ENCODE peak calls at places on chromosome 15, in four cellular contexts. D is H9, K is mesenchymal stem cell, L is IMR-90. A is an unnamed sample.

GRCh38 chr15:42413914-42414313 is 54.6 kb downstream of the CAPN3 start:
- DNase-seq in D (no peak), K (no peak), L (no peak), A (no peak)

GRCh38 chr15:74333662-74334061 is 33.8 kb downstream of the CYP11A1 start:
- DNase-seq in D (no peak), K (no peak), L (no peak), A (no peak)

GRCh38 chr15:40307421-40308165 is at the start of gene PLCB2:
- DNase-seq in D (peak; percentile 76), K (peak; percentile 58), L (no peak), A (peak; percentile 72)

GRCh38 chr15:64642875-64643274 is 132.5 kb downstream of the RBPMS2 start:
- DNase-seq in D (no peak), K (no peak), L (no peak), A (no peak)

GRCh38 chr15:28169361-28169760 is 70.2 kb upstream of the OCA2 start:
- DNase-seq in D (no peak), K (no peak), L (no peak), A (no peak)

GRCh38 chr15:77959094-77959879 is 118.2 kb downstream of the TBC1D2B start:
- DNase-seq in D (peak; percentile 91), K (peak; percentile 73), L (peak; percentile 41), A (peak; percentile 83)

GRCh38 chr15:78914027-78914764 is 30.6 kb downstream of the CTSH start:
- DNase-seq in D (no peak), K (no peak), L (no peak), A (peak; percentile 66)

GRCh38 chr15:92914103-92914499 is 14.0 kb downstream of the CHD2 start:
- DNase-seq in D (no peak), K (no peak), L (no peak), A (peak; percentile 79)

GRCh38 chr15:74613953-74614743 is 1.5 kb upstream of the CLK3 start:
- DNase-seq in D (peak; percentile 78), K (no peak), L (no peak), A (peak; percentile 28)

GRCh38 chr15:78339559-78339958 is 594 bp upstream of the CRABP1 start:
- DNase-seq in D (no peak), K (no peak), L (no peak), A (no peak)

GRCh38 chr15:27353837-27354236 is 382.9 kb downstream of the GABRG3 start:
- DNase-seq in D (no peak), K (no peak), L (no peak), A (no peak)

GRCh38 chr15:99384992-99385669 is 133.8 kb downstream of the LRRC28 start:
- DNase-seq in D (no peak), K (no peak), L (no peak), A (peak; percentile 16)

GRCh38 chr15:25903024-25903581 is 40.0 kb upstream of the ATP10A start:
- DNase-seq in D (no peak), K (no peak), L (peak; percentile 41), A (peak; percentile 57)

GRCh38 chr15:85116925-85117646 is 135.4 kb downstream of the PDE8A start:
- DNase-seq in D (no peak), K (no peak), L (peak; percentile 38), A (no peak)

GRCh38 chr15:49155834-49156627 is 632 bp upstream of the COPS2 start:
- DNase-seq in D (peak; percentile 29), K (peak; percentile 64), L (peak; percentile 25), A (peak; percentile 44)

GRCh38 chr15:90001062-90001682 is at the start of gene ZNF710:
- DNase-seq in D (peak; percentile 73), K (peak; percentile 79), L (peak; percentile 66), A (peak; percentile 86)

GRCh38 chr15:85545185-85545584 is 164.8 kb downstream of the AKAP13 start:
- DNase-seq in D (no peak), K (peak; percentile 86), L (peak; percentile 33), A (no peak)

GRCh38 chr15:62165029-62165792 is at the start of gene C2CD4B:
- DNase-seq in D (peak; percentile 82), K (peak; percentile 8), L (no peak), A (peak; percentile 73)

GRCh38 chr15:64263567-64263966 is 92.4 kb downstream of the CSNK1G1 start:
- DNase-seq in D (no peak), K (no peak), L (no peak), A (no peak)

GRCh38 chr15:74460298-74460697 is 662 bp downstream of the UBL7 start:
- DNase-seq in D (no peak), K (no peak), L (no peak), A (no peak)

GRCh38 chr15:42065008-42065407 is 29.4 kb downstream of the PLA2G4D start:
- DNase-seq in D (no peak), K (no peak), L (no peak), A (peak; percentile 82)

GRCh38 chr15:71437919-71438318 is 322.6 kb downstream of the THSD4 start:
- DNase-seq in D (no peak), K (no peak), L (no peak), A (no peak)

GRCh38 chr15:77825143-77825542 is 192.4 kb upstream of the LINGO1 start:
- DNase-seq in D (no peak), K (no peak), L (no peak), A (no peak)

GRCh38 chr15:40847225-40847961 is 3.5 kb downstream of the SPINT1 start:
- DNase-seq in D (peak; percentile 80), K (peak; percentile 63), L (peak; percentile 28), A (peak; percentile 94)

GRCh38 chr15:75836953-75837321 is 6.3 kb upstream of the UBE2Q2 start:
- DNase-seq in D (no peak), K (peak; percentile 80), L (peak; percentile 84), A (no peak)

GRCh38 chr15:73074241-73074640 is 22.0 kb downstream of the NEO1 start:
- DNase-seq in D (no peak), K (no peak), L (no peak), A (no peak)

GRCh38 chr15:77599899-77600298 is 32.8 kb downstream of the LINGO1 start:
- DNase-seq in D (peak; percentile 85), K (peak; percentile 41), L (peak; percentile 22), A (peak; percentile 87)

GRCh38 chr15:69595009-69595825 is 142.6 kb downstream of the RPLP1 start:
- DNase-seq in D (peak; percentile 25), K (peak; percentile 5), L (no peak), A (no peak)

GRCh38 chr15:61041886-61042285 is 187.2 kb downstream of the RORA start:
- DNase-seq in D (no peak), K (no peak), L (no peak), A (no peak)

GRCh38 chr15:47794266-47794914 is 77.1 kb downstream of the SEMA6D start:
- DNase-seq in D (no peak), K (no peak), L (no peak), A (no peak)

GRCh38 chr15:67165653-67166260 is 88.7 kb downstream of the AAGAB start:
- DNase-seq in D (peak; percentile 91), K (peak; percentile 59), L (no peak), A (peak; percentile 90)

GRCh38 chr15:92599394-92599970 is 56.1 kb downstream of the FAM174B start:
- DNase-seq in D (no peak), K (no peak), L (peak; percentile 21), A (no peak)

GRCh38 chr15:66751579-66751978 is 49.5 kb downstream of the SMAD6 start:
- DNase-seq in D (no peak), K (no peak), L (no peak), A (no peak)

GRCh38 chr15:89575146-89575655 is at the start of gene TICRR:
- DNase-seq in D (peak; percentile 99), K (peak; percentile 100), L (peak; percentile 100), A (peak; percentile 100)

GRCh38 chr15:59326856-59327255 is 45.8 kb downstream of the MYO1E start:
- DNase-seq in D (no peak), K (no peak), L (no peak), A (no peak)
- H3K18ac ChIP-seq in D (no peak overlapping the region), K (no peak overlapping the region), L (no peak overlapping the region), A (no peak overlapping the region)

GRCh38 chr15:96354731-96355560 is 24.4 kb downstream of the NR2F2 start:
- DNase-seq in D (no peak), K (peak; percentile 92), L (peak; percentile 90), A (peak; percentile 28)
- H3K9ac ChIP-seq in D (no peak overlapping the region), K (peak overlapping the region; percentile 89), L (peak overlapping the region; percentile 69), A (no peak overlapping the region)

DNA sequence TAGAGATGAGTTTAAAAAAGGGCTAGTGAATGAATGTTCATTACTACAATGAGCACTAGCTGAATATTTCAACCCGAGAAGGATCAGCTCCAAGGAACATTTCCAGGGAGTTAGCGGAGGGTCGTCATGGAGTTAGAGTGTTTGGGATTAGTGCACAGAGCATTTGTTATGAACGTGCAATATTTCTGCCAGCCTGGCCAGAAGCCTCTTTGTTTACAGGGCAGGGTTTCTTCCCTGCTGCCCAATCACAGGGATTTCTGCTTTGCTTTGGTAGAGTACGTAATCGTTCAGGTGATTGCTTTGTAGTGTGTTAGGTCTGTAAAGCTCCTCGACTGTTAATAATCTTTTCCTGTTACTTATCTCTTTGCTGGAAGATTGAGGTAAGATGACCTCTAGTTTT is 5.9 kb downstream of the CGNL1 start:
- DNase-seq in D (no peak), K (no peak), L (no peak), A (no peak)
- H3K18ac ChIP-seq in D (no peak overlapping the region), K (no peak overlapping the region), L (no peak overlapping the region), A (peak overlapping the region; percentile 61)

GRCh38 chr15:56817690-56818089 is 84.4 kb upstream of the ZNF280D start:
- DNase-seq in D (no peak), K (no peak), L (no peak), A (no peak)
- H3K9ac ChIP-seq in D (no peak overlapping the region), K (peak overlapping the region; percentile 27), L (no peak overlapping the region), A (no peak overlapping the region)

A was measured in mesendoderm.